ENCODE peak calls at places on chromosomes 13 and 19, in five cellular contexts. One of them, this sample, is unnamed.

GRCh38 chr13:104389722-104390121 is 1323.5 kb upstream of the SLC10A2 start:
- DNase-seq in psoas muscle: no peak
- DNase-seq in cardiac muscle cell: no peak
- DNase-seq in OCI-LY7: no peak
- DNase-seq in ascending aorta: no peak
- DNase-seq in this sample: no peak

GRCh38 chr13:65378943-65379519 is 1851.1 kb downstream of the PCDH9 start:
- DNase-seq in OCI-LY7: peak; percentile 8
- DNase-seq in psoas muscle: no peak
- DNase-seq in cardiac muscle cell: no peak
- DNase-seq in ascending aorta: no peak
- DNase-seq in this sample: no peak

GRCh38 chr13:73306688-73307087 is 247.9 kb downstream of the KLF5 start:
- DNase-seq in cardiac muscle cell: no peak
- DNase-seq in OCI-LY7: no peak
- DNase-seq in psoas muscle: no peak
- DNase-seq in ascending aorta: no peak
- DNase-seq in this sample: no peak

GRCh38 chr19:18814063-18814462 is 17.7 kb upstream of the UPF1 start:
- DNase-seq in ascending aorta: peak; percentile 80
- DNase-seq in psoas muscle: no peak
- DNase-seq in cardiac muscle cell: no peak
- DNase-seq in OCI-LY7: no peak
- DNase-seq in this sample: no peak

GRCh38 chr13:101751488-101751887 is 299.0 kb downstream of the ITGBL1 start:
- DNase-seq in OCI-LY7: no peak
- DNase-seq in psoas muscle: no peak
- DNase-seq in cardiac muscle cell: peak; percentile 57
- DNase-seq in ascending aorta: no peak
- DNase-seq in this sample: no peak

GRCh38 chr13:27334774-27335490 is 64.3 kb downstream of the RASL11A start:
- DNase-seq in OCI-LY7: no peak
- DNase-seq in ascending aorta: no peak
- DNase-seq in psoas muscle: no peak
- DNase-seq in cardiac muscle cell: no peak
- DNase-seq in this sample: no peak

GRCh38 chr19:1818549-1819195 is 6.6 kb upstream of the ATP8B3 start:
- DNase-seq in psoas muscle: no peak
- DNase-seq in cardiac muscle cell: no peak
- DNase-seq in ascending aorta: no peak
- DNase-seq in OCI-LY7: no peak
- DNase-seq in this sample: no peak

GRCh38 chr13:54185785-54186184 is 1157.2 kb downstream of the OLFM4 start:
- DNase-seq in psoas muscle: no peak
- DNase-seq in cardiac muscle cell: peak; percentile 48
- DNase-seq in ascending aorta: no peak
- DNase-seq in OCI-LY7: no peak
- DNase-seq in this sample: no peak

GRCh38 chr13:42071667-42072419 is 23.4 kb downstream of the DGKH start:
- DNase-seq in OCI-LY7: no peak
- DNase-seq in psoas muscle: no peak
- DNase-seq in ascending aorta: no peak
- DNase-seq in cardiac muscle cell: no peak
- DNase-seq in this sample: no peak

GRCh38 chr19:42357290-42357689 is 31.9 kb downstream of the MEGF8 start:
- DNase-seq in ascending aorta: no peak
- DNase-seq in cardiac muscle cell: no peak
- DNase-seq in psoas muscle: no peak
- DNase-seq in OCI-LY7: no peak
- DNase-seq in this sample: no peak

GRCh38 chr19:18863843-18864362 is 32.1 kb downstream of the CERS1 start:
- DNase-seq in psoas muscle: no peak
- DNase-seq in OCI-LY7: no peak
- DNase-seq in cardiac muscle cell: no peak
- DNase-seq in ascending aorta: no peak
- DNase-seq in this sample: no peak

GRCh38 chr19:5695649-5696195 is 5.6 kb downstream of the RPL36 start:
- DNase-seq in ascending aorta: no peak
- DNase-seq in OCI-LY7: no peak
- DNase-seq in cardiac muscle cell: no peak
- DNase-seq in psoas muscle: no peak
- DNase-seq in this sample: no peak

GRCh38 chr13:110254151-110254679 is 52.7 kb downstream of the COL4A1 start:
- DNase-seq in psoas muscle: no peak
- DNase-seq in ascending aorta: peak; percentile 71
- DNase-seq in cardiac muscle cell: no peak
- DNase-seq in OCI-LY7: no peak
- DNase-seq in this sample: no peak

GRCh38 chr19:30269638-30270037 is 102.5 kb upstream of the ZNF536 start:
- DNase-seq in cardiac muscle cell: no peak
- DNase-seq in ascending aorta: no peak
- DNase-seq in psoas muscle: no peak
- DNase-seq in OCI-LY7: no peak
- DNase-seq in this sample: no peak

GRCh38 chr13:50422181-50423148 is 407.2 kb downstream of the KCNRG start:
- DNase-seq in OCI-LY7: no peak
- DNase-seq in cardiac muscle cell: no peak
- DNase-seq in ascending aorta: no peak
- DNase-seq in psoas muscle: no peak
- DNase-seq in this sample: no peak

GRCh38 chr13:84399320-84400085 is 517.2 kb upstream of the SLITRK1 start:
- DNase-seq in ascending aorta: no peak
- DNase-seq in cardiac muscle cell: no peak
- DNase-seq in psoas muscle: no peak
- DNase-seq in OCI-LY7: peak; percentile 48
- DNase-seq in this sample: no peak

GRCh38 chr13:40470665-40471064 is 195.8 kb downstream of the FOXO1 start:
- DNase-seq in OCI-LY7: no peak
- DNase-seq in ascending aorta: peak; percentile 88
- DNase-seq in cardiac muscle cell: no peak
- DNase-seq in psoas muscle: peak; percentile 71
- DNase-seq in this sample: no peak

GRCh38 chr19:29264897-29265296 is 51.9 kb upstream of the UQCRFS1 start:
- DNase-seq in cardiac muscle cell: no peak
- DNase-seq in psoas muscle: no peak
- DNase-seq in ascending aorta: no peak
- DNase-seq in OCI-LY7: no peak
- DNase-seq in this sample: no peak

GRCh38 chr19:19217110-19217509 is 5.4 kb downstream of the NCAN start:
- DNase-seq in ascending aorta: no peak
- DNase-seq in cardiac muscle cell: no peak
- DNase-seq in psoas muscle: no peak
- DNase-seq in OCI-LY7: peak; percentile 57
- DNase-seq in this sample: no peak

GRCh38 chr13:20161275-20161950 is 561 bp upstream of the GJA3 start:
- DNase-seq in cardiac muscle cell: peak; percentile 82
- DNase-seq in psoas muscle: no peak
- DNase-seq in OCI-LY7: peak; percentile 19
- DNase-seq in ascending aorta: no peak
- DNase-seq in this sample: peak; percentile 51

GRCh38 chr13:20714563-20715339 is 11.3 kb downstream of the IL17D start:
- DNase-seq in cardiac muscle cell: no peak
- DNase-seq in OCI-LY7: no peak
- DNase-seq in psoas muscle: peak; percentile 89
- DNase-seq in ascending aorta: peak; percentile 87
- DNase-seq in this sample: peak; percentile 67

GRCh38 chr19:42561512-42561911 is 33.2 kb downstream of the CEACAM8 start:
- DNase-seq in ascending aorta: no peak
- DNase-seq in cardiac muscle cell: no peak
- DNase-seq in OCI-LY7: no peak
- DNase-seq in psoas muscle: no peak
- DNase-seq in this sample: no peak

GRCh38 chr13:108700421-108701170 is 71.2 kb downstream of the MYO16 start:
- DNase-seq in ascending aorta: no peak
- DNase-seq in OCI-LY7: no peak
- DNase-seq in psoas muscle: no peak
- DNase-seq in cardiac muscle cell: no peak
- DNase-seq in this sample: no peak

GRCh38 chr19:12495002-12495802 is 10.6 kb upstream of the ZNF709 start:
- DNase-seq in psoas muscle: peak; percentile 96
- DNase-seq in cardiac muscle cell: peak; percentile 98
- DNase-seq in ascending aorta: peak; percentile 98
- DNase-seq in OCI-LY7: peak; percentile 96
- DNase-seq in this sample: peak; percentile 97
- TF ChIP-seq CTCF in psoas muscle: peak; percentile 39
- TF ChIP-seq CTCF in cardiac muscle cell: peak; percentile 37
- TF ChIP-seq CTCF in ascending aorta: no peak
- TF ChIP-seq CTCF in OCI-LY7: peak; percentile 80
- TF ChIP-seq CTCF in this sample: no peak

DNA sequence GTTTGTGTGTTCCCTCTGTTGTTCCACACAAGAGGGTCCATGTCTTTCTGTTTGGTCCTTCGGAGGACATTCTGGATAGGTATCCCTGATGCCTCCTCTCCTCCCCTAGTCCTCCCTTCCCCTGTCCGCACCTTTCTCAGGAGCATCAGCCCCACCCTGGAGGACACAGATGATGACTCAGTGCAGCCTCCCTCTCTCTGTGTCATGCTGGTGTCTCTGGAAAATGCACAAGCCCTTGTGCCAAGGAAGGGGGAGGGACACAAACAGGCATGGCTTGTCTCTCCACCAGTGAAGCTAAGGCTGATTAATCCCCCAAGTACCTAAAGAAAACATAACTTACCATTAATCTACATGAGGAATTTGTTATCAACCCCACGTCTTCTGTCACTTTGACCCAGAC is 16.2 kb upstream of the TNFRSF19 start:
- DNase-seq in cardiac muscle cell: no peak
- DNase-seq in OCI-LY7: no peak
- DNase-seq in psoas muscle: no peak
- DNase-seq in ascending aorta: no peak
- DNase-seq in this sample: peak; percentile 51
- H3K36me3 ChIP-seq in cardiac muscle cell: no peaks in the 10 kb centered on the region
- H3K36me3 ChIP-seq in OCI-LY7: no peaks in the 10 kb centered on the region
- H3K36me3 ChIP-seq in psoas muscle: no peaks in the 10 kb centered on the region
- H3K36me3 ChIP-seq in ascending aorta: no peaks in the 10 kb centered on the region
- H3K36me3 ChIP-seq in this sample: no peaks in the 10 kb centered on the region

GRCh38 chr19:49069026-49069425 is 3.5 kb downstream of the KCNA7 start:
- DNase-seq in psoas muscle: no peak
- DNase-seq in ascending aorta: no peak
- DNase-seq in OCI-LY7: no peak
- DNase-seq in cardiac muscle cell: no peak
- DNase-seq in this sample: no peak

GRCh38 chr19:49071860-49072547 is 495 bp downstream of the KCNA7 start:
- DNase-seq in OCI-LY7: no peak
- DNase-seq in cardiac muscle cell: peak; percentile 66
- DNase-seq in ascending aorta: no peak
- DNase-seq in psoas muscle: peak; percentile 65
- DNase-seq in this sample: no peak

GRCh38 chr19:49070416-49070815 is 2.1 kb downstream of the KCNA7 start:
- DNase-seq in ascending aorta: no peak
- DNase-seq in psoas muscle: no peak
- DNase-seq in OCI-LY7: no peak
- DNase-seq in cardiac muscle cell: no peak
- DNase-seq in this sample: no peak

GRCh38 chr19:49073514-49074378 is 1.2 kb upstream of the KCNA7 start:
- DNase-seq in ascending aorta: no peak
- DNase-seq in cardiac muscle cell: peak; percentile 81
- DNase-seq in OCI-LY7: peak; percentile 19
- DNase-seq in psoas muscle: peak; percentile 79
- DNase-seq in this sample: no peak
- TF ChIP-seq CTCF in ascending aorta: no peak
- TF ChIP-seq CTCF in cardiac muscle cell: peak; percentile 28
- TF ChIP-seq CTCF in OCI-LY7: peak; percentile 52
- TF ChIP-seq CTCF in psoas muscle: peak; percentile 51
- TF ChIP-seq CTCF in this sample: no peak

DNA sequence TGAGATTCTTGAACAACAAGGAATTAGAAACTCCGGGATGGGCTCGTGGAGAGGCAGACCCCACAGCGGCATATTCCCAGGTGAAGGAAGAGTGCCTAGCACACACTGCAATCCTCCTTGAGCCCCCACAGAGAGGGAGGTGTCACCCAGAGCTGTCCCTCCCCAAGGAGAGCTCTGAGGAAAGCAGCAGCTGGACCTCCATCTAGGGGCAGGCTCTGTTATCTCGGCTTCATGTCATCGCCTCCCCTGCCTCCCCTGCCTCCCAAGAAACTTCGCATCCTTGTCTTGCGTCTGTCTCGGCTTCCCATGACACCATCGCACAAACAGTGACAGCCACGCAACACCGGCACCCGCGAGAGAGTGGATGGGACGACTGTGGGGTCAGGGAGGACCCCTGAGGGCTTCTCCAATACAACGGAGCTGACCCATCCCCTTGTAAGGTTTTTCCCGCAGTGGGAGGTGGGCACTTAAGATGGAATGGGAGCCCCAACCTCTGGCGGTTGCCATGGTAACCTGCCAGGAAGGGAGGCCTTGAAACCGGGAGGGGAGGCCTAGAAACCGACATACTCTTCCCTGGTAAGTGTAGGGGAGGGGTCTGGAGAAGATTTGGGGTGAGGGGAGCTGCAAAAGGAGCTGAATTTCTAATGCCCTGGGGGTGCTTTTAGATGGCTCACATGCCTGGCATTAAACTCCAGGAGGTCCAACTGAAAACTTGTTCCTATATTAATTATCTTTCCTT is 16.4 kb downstream of the TLE2 start:
- DNase-seq in OCI-LY7: no peak
- DNase-seq in cardiac muscle cell: no peak
- DNase-seq in psoas muscle: no peak
- DNase-seq in ascending aorta: no peak
- DNase-seq in this sample: no peak
- H3K36me3 ChIP-seq in OCI-LY7: no peaks in the 10 kb centered on the region
- H3K36me3 ChIP-seq in cardiac muscle cell: peaks cover 11% of the 10 kb centered on the region
- H3K36me3 ChIP-seq in psoas muscle: no peaks in the 10 kb centered on the region
- H3K36me3 ChIP-seq in ascending aorta: peaks cover 4% of the 10 kb centered on the region
- H3K36me3 ChIP-seq in this sample: peaks cover 7% of the 10 kb centered on the region

DNA sequence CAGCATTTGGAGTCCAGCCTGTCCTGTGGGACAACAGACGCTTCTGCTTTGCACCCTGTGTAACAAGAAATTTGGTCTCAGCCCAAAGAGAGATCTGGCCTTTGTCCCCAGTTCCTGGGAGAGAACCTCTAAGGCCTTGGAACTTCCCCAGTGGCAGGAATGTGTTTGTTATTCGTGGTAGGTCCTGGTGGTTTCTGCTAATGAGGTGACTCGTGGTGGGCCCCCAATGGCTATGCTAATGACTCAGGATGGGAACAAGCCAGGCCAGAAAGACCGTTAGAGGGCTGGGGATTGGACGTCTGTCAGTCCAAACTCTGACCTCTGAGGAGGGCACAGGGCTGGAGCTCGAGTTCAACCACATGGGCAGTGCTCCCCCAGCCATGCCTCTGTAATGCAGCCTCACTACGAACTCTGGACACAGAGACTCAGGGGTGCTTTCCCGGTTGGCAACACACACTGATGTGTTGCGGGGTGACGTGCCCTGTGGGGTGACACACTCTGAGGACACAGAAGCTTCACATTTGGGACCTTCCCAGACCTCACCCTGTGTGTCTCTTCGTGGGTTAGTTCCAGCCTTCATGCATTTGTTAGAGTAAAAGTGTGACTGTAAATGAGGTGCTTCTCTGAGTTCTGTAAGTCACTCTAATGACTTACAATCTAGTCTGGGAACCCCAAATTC is 38.9 kb downstream of the TEX29 start:
- DNase-seq in psoas muscle: no peak
- DNase-seq in cardiac muscle cell: no peak
- DNase-seq in ascending aorta: no peak
- DNase-seq in OCI-LY7: no peak
- DNase-seq in this sample: no peak
- TF ChIP-seq CTCF in psoas muscle: no peak
- TF ChIP-seq CTCF in cardiac muscle cell: no peak
- TF ChIP-seq CTCF in ascending aorta: no peak
- TF ChIP-seq CTCF in OCI-LY7: no peak
- TF ChIP-seq CTCF in this sample: no peak